ENCODE peak calls at places on chromosomes 2 and 18, in five cellular contexts. E is CD4-positive, alpha-beta T cell; F is H9; M is thoracic aorta; X is tibial artery. Y is an unnamed sample.

GRCh38 chr2:204315236-204315662 is 230.0 kb upstream of the PARD3B start:
- DNase-seq in M (no peak), X (no peak), F (no peak), E (no peak), Y (no peak)

GRCh38 chr2:3268705-3269029 is 109.0 kb downstream of the EIPR1 start:
- DNase-seq in M (no peak), F (no peak), E (no peak), X (no peak), Y (no peak)

GRCh38 chr2:176455865-176456291 is 186.6 kb downstream of the MTX2 start:
- DNase-seq in F (peak; percentile 51), E (no peak), M (no peak), X (no peak), Y (peak; percentile 23)

GRCh38 chr2:27020337-27020948 is 12.3 kb upstream of the TMEM214 start:
- DNase-seq in M (no peak), E (no peak), X (peak; percentile 65), F (no peak), Y (no peak)

GRCh38 chr18:69250305-69251151 is 150.2 kb upstream of the DOK6 start:
- DNase-seq in F (no peak), E (no peak), M (no peak), X (no peak), Y (no peak)

GRCh38 chr2:153509133-153509532 is 30.6 kb upstream of the RPRM start:
- DNase-seq in E (no peak), M (no peak), F (peak; percentile 67), X (no peak), Y (no peak)

GRCh38 chr18:73791081-73791480 is 356.6 kb downstream of the FBXO15 start:
- DNase-seq in F (no peak), E (no peak), X (no peak), M (no peak), Y (no peak)

GRCh38 chr2:234661146-234661545 is 164.3 kb upstream of the ARL4C start:
- DNase-seq in M (no peak), X (no peak), F (no peak), E (no peak), Y (no peak)

GRCh38 chr18:11775436-11775835 is 75.8 kb upstream of the CHMP1B start:
- DNase-seq in E (no peak), X (no peak), M (no peak), F (no peak), Y (no peak)

GRCh38 chr2:168160897-168161296 is 86.5 kb downstream of the STK39 start:
- DNase-seq in X (no peak), E (no peak), F (peak; percentile 53), M (no peak), Y (no peak)

GRCh38 chr2:85458611-85459563 is 40.4 kb downstream of the SH2D6 start:
- DNase-seq in E (no peak), M (no peak), X (no peak), F (peak; percentile 63), Y (no peak)

GRCh38 chr18:77068321-77068841 is 64.2 kb downstream of the MBP start:
- DNase-seq in M (no peak), F (no peak), E (peak; percentile 43), X (no peak), Y (no peak)

GRCh38 chr18:22170421-22171262 is 1.3 kb downstream of the GATA6 start:
- DNase-seq in E (no peak), M (no peak), F (peak; percentile 47), X (no peak), Y (peak; percentile 37)

GRCh38 chr2:38797276-38797675 is 19.3 kb downstream of the GEMIN6 start:
- DNase-seq in F (no peak), X (no peak), E (no peak), M (no peak), Y (no peak)

GRCh38 chr2:209592106-209592505 is 168.3 kb downstream of the MAP2 start:
- DNase-seq in M (no peak), F (no peak), X (no peak), E (no peak), Y (no peak)

GRCh38 chr2:43223412-43224040 is 2.9 kb downstream of the ZFP36L2 start:
- DNase-seq in F (no peak), E (no peak), X (no peak), M (no peak), Y (no peak)

GRCh38 chr2:86492057-86492456 is 50.9 kb downstream of the KDM3A start:
- DNase-seq in F (no peak), X (no peak), E (no peak), M (no peak), Y (no peak)

GRCh38 chr2:42933824-42934254 is 141.5 kb upstream of the HAAO start:
- DNase-seq in M (no peak), E (no peak), X (no peak), F (no peak), Y (no peak)

GRCh38 chr2:159090514-159091201 is 122.2 kb downstream of the TANC1 start:
- DNase-seq in M (no peak), F (no peak), E (no peak), X (no peak), Y (peak; percentile 75)

GRCh38 chr2:47403829-47404228 is 873 bp downstream of the MSH2 start:
- DNase-seq in X (no peak), E (no peak), M (no peak), F (no peak), Y (no peak)

GRCh38 chr2:63881208-63881607 is 39.5 kb downstream of the UGP2 start:
- DNase-seq in M (no peak), F (no peak), X (no peak), E (no peak), Y (no peak)

GRCh38 chr2:171086352-171087290 is 74.1 kb downstream of the TLK1 start:
- DNase-seq in M (no peak), X (no peak), E (peak; percentile 57), F (peak; percentile 57), Y (no peak)

GRCh38 chr2:69767034-69767433 is 25.1 kb downstream of the ANXA4 start:
- DNase-seq in M (no peak), X (no peak), F (no peak), E (no peak), Y (no peak)

GRCh38 chr2:216991563-216991962 is 131.7 kb upstream of the TNP1 start:
- DNase-seq in E (no peak), M (no peak), F (no peak), X (no peak), Y (no peak)

GRCh38 chr2:42217307-42217706 is 48.2 kb downstream of the EML4 start:
- DNase-seq in F (no peak), E (no peak), M (no peak), X (no peak), Y (no peak)

GRCh38 chr2:132958887-132959286 is 288.9 kb upstream of the LYPD1 start:
- DNase-seq in X (no peak), E (no peak), F (no peak), M (no peak), Y (no peak)

GRCh38 chr2:189252991-189253680 is 73.6 kb upstream of the COL5A2 start:
- DNase-seq in E (no peak), X (no peak), F (no peak), M (no peak), Y (no peak)

GRCh38 chr2:47676236-47676635 is 106.7 kb upstream of the MSH6 start:
- DNase-seq in X (no peak), F (no peak), M (no peak), E (no peak), Y (no peak)

GRCh38 chr2:127158614-127159290 is 51.8 kb upstream of the BIN1 start:
- DNase-seq in X (no peak), F (no peak), M (no peak), E (no peak), Y (no peak)

GRCh38 chr2:230872151-230872967 is 7.6 kb downstream of the ITM2C start:
- DNase-seq in M (no peak), F (no peak), E (no peak), X (peak; percentile 47), Y (no peak)

GRCh38 chr2:42248846-42249245 is 79.7 kb downstream of the EML4 start:
- DNase-seq in X (no peak), M (no peak), E (no peak), F (no peak), Y (no peak)

GRCh38 chr18:43542016-43542415 is 264.7 kb upstream of the SYT4 start:
- DNase-seq in M (no peak), E (no peak), F (no peak), X (no peak), Y (no peak)

GRCh38 chr2:176554107-176555048 is 285.1 kb downstream of the MTX2 start:
- DNase-seq in F (peak; percentile 39), X (no peak), M (no peak), E (peak; percentile 3), Y (no peak)

DNA sequence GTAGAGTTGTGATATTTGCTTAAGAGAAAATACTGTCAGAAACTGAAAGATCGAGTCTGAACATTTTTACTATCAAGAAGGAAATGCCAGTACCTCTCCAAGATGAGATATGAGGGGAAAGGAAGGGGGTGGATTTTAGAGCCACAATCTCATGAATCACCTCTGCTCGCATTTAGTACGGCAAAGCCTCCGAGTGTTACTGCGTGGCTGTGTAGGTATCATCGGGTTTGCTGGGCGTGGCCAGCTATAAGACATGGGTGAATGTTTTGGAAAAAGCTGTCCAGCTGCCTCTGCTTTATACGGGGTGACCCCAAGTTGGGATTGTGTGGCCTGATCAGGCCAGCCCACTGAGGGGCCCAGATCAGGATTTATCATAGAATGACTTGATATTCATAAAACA is 826.4 kb downstream of the SOCS6 start:
- DNase-seq in X (no peak), M (no peak), E (no peak), F (no peak), Y (no peak)
- H3K9me3 ChIP-seq in X (no peaks in the 10 kb centered on the region), M (no peaks in the 10 kb centered on the region), E (no peaks in the 10 kb centered on the region), F (no peaks in the 10 kb centered on the region), Y (peaks cover under 1% of the 10 kb centered on the region)

GRCh38 chr2:136310005-136310495 is 192.1 kb upstream of the CXCR4 start:
- DNase-seq in X (no peak), F (no peak), M (no peak), E (no peak), Y (no peak)
- H3K9me3 ChIP-seq in X (no peaks in the 10 kb centered on the region), F (no peaks in the 10 kb centered on the region), M (no peaks in the 10 kb centered on the region), E (no peaks in the 10 kb centered on the region), Y (no peaks in the 10 kb centered on the region)

GRCh38 chr2:109447251-109447661 is 166.5 kb downstream of the SEPTIN10 start:
- DNase-seq in M (no peak), F (no peak), X (peak; percentile 41), E (no peak), Y (no peak)

GRCh38 chr2:109442715-109443319 is 170.9 kb downstream of the SEPTIN10 start:
- DNase-seq in M (no peak), X (no peak), E (no peak), F (no peak), Y (no peak)

GRCh38 chr2:109446531-109447131 is 167.1 kb downstream of the SEPTIN10 start:
- DNase-seq in F (no peak), E (no peak), X (peak; percentile 62), M (no peak), Y (no peak)

GRCh38 chr2:109447811-109448210 is 166.0 kb downstream of the SEPTIN10 start:
- DNase-seq in M (no peak), X (peak; percentile 44), E (no peak), F (no peak), Y (no peak)

GRCh38 chr2:109444916-109445315 is 168.8 kb downstream of the SEPTIN10 start:
- DNase-seq in F (no peak), M (no peak), E (no peak), X (no peak), Y (no peak)
- H3K9me3 ChIP-seq in F (peaks cover 5% of the 10 kb centered on the region), M (peaks cover 7% of the 10 kb centered on the region), E (peaks cover 33% of the 10 kb centered on the region), X (no peaks in the 10 kb centered on the region), Y (peaks cover 6% of the 10 kb centered on the region)

DNA sequence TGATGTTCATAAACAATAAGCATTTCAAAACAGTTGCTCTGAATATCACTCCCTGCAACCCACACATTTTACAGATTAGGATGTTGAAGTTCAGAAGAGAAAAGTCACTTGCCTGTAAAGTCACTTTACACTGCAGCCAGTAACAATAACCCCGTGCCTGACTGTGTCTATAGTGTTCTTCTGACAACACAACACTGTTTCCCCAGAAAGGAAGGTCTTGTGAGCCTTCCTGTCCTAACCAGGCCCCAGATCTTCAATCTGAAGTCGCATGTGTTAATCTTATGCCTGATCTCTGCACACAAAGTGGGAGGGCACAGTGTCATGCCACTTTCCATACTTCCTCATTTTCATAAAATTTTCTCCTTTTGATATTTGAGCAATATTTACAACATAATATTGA is 120.2 kb downstream of the FEZ2 start:
- DNase-seq in M (no peak), X (no peak), F (no peak), E (no peak), Y (no peak)
- H3K9me3 ChIP-seq in M (peaks cover 10% of the 10 kb centered on the region), X (no peaks in the 10 kb centered on the region), F (peaks cover 9% of the 10 kb centered on the region), E (peaks cover 23% of the 10 kb centered on the region), Y (peaks cover 7% of the 10 kb centered on the region)

Y was measured in breast epithelium.